ENCODE peak calls at places on chromosomes 12 and 14, in five cellular contexts. S is IMR-90, Q is mesenchymal stem cell, B is neuronal stem cell, K is H1. O is an unnamed sample.
A peak's percentile ranks its signal among the peaks of the same experiment; 100 is the strongest.

GRCh38 chr14:22819191-22819988 is 4.2 kb upstream of the SLC7A7 start:
- DNase-seq in S (peak; percentile 85), B (no peak), Q (peak; percentile 97), K (peak; percentile 68), O (peak; percentile 61)

GRCh38 chr12:57881035-57881973 is 34.8 kb upstream of the CTDSP2 start:
- DNase-seq in S (peak; percentile 71), K (no peak), B (no peak), Q (no peak), O (no peak)

GRCh38 chr12:87200289-87200979 is 828.8 kb downstream of the C12orf50 start:
- DNase-seq in Q (no peak), S (no peak), K (no peak), B (no peak), O (no peak)

GRCh38 chr12:92041742-92042141 is 103.9 kb downstream of the BTG1 start:
- DNase-seq in K (no peak), Q (no peak), S (peak; percentile 33), B (no peak), O (no peak)

GRCh38 chr14:68774771-68775613 is 17.9 kb downstream of the ZFP36L1 start:
- DNase-seq in K (no peak), Q (peak; percentile 82), B (no peak), S (peak; percentile 84), O (peak; percentile 50)

GRCh38 chr12:77062846-77063461 is 2.4 kb downstream of the E2F7 start:
- DNase-seq in K (no peak), Q (peak; percentile 94), B (no peak), S (peak; percentile 87), O (no peak)

GRCh38 chr12:1842183-1842904 is 22.0 kb downstream of the LRTM2 start:
- DNase-seq in S (no peak), Q (no peak), K (peak; percentile 26), B (no peak), O (no peak)

GRCh38 chr12:101939856-101940265 is 62.5 kb downstream of the DRAM1 start:
- DNase-seq in K (peak; percentile 55), B (peak; percentile 68), S (peak; percentile 83), Q (peak; percentile 78), O (peak; percentile 46)

GRCh38 chr12:132124766-132125425 is 19.2 kb downstream of the DDX51 start:
- DNase-seq in S (no peak), B (no peak), K (no peak), Q (no peak), O (no peak)

GRCh38 chr12:45974171-45974719 is 16.1 kb downstream of the SCAF11 start:
- DNase-seq in S (no peak), K (no peak), B (no peak), Q (no peak), O (peak; percentile 85)

GRCh38 chr12:74408601-74409166 is 129.0 kb upstream of the ATXN7L3B start:
- DNase-seq in B (no peak), Q (no peak), K (no peak), S (no peak), O (no peak)

GRCh38 chr12:91099373-91099772 is 11.9 kb downstream of the LUM start:
- DNase-seq in S (no peak), Q (no peak), K (no peak), B (no peak), O (no peak)

GRCh38 chr12:100491104-100491503 is 17.4 kb downstream of the NR1H4 start:
- DNase-seq in K (no peak), B (no peak), Q (no peak), S (no peak), O (no peak)

GRCh38 chr12:80352476-80352875 is 91.6 kb upstream of the PTPRQ start:
- DNase-seq in Q (peak; percentile 19), B (no peak), S (peak; percentile 4), K (no peak), O (no peak)

GRCh38 chr14:98954347-98955000 is 317.5 kb downstream of the BCL11B start:
- DNase-seq in Q (no peak), B (no peak), K (peak; percentile 24), S (no peak), O (no peak)

GRCh38 chr12:91205791-91206190 is 23.2 kb upstream of the DCN start:
- DNase-seq in K (no peak), Q (no peak), S (no peak), B (no peak), O (no peak)

GRCh38 chr12:50508420-50508819 is 3.6 kb downstream of the DIP2B start:
- DNase-seq in K (no peak), B (no peak), Q (no peak), S (no peak), O (peak; percentile 11)

GRCh38 chr12:1799882-1800645 is 20.3 kb upstream of the LRTM2 start:
- DNase-seq in Q (no peak), S (no peak), K (no peak), B (no peak), O (no peak)

GRCh38 chr12:25388216-25388615 is 137.5 kb upstream of the KRAS start:
- DNase-seq in Q (no peak), K (no peak), B (no peak), S (peak; percentile 25), O (no peak)

GRCh38 chr14:91414475-91415342 is 2.9 kb downstream of the CCDC88C start:
- DNase-seq in Q (no peak), B (peak; percentile 65), K (no peak), S (no peak), O (no peak)

GRCh38 chr12:75658826-75659823 is 147.7 kb upstream of the KRR1 start:
- DNase-seq in Q (peak; percentile 81), B (no peak), S (peak; percentile 86), K (no peak), O (peak; percentile 29)

GRCh38 chr14:68928770-68929550 is 50.1 kb downstream of the ACTN1 start:
- DNase-seq in Q (no peak), K (no peak), B (no peak), S (no peak), O (no peak)

GRCh38 chr14:96584199-96584906 is 82.2 kb downstream of the PAPOLA start:
- DNase-seq in Q (peak; percentile 12), S (no peak), B (peak; percentile 61), K (peak; percentile 85), O (peak; percentile 78)

GRCh38 chr12:29299613-29300012 is 81.4 kb downstream of the ERGIC2 start:
- DNase-seq in Q (no peak), K (no peak), S (no peak), B (no peak), O (no peak)

GRCh38 chr14:47044841-47045240 is 393.3 kb upstream of the RPL10L start:
- DNase-seq in Q (peak; percentile 42), B (peak; percentile 11), S (no peak), K (peak; percentile 48), O (no peak)

GRCh38 chr12:88578274-88578673 is 2.0 kb downstream of the KITLG start:
- DNase-seq in K (no peak), B (no peak), Q (no peak), S (no peak), O (no peak)

GRCh38 chr14:50116221-50116956 is at the start of gene VCPKMT:
- DNase-seq in Q (peak; percentile 91), K (peak; percentile 95), S (peak; percentile 86), B (peak; percentile 87), O (peak; percentile 97)
- H4K91ac ChIP-seq in Q (no peak within 1 kb of the TSS), K (peak within 1 kb of the TSS; percentile 76), S (peak within 1 kb of the TSS; percentile 73), B (peak within 1 kb of the TSS; percentile 69), O (peak within 1 kb of the TSS; percentile 81)

DNA sequence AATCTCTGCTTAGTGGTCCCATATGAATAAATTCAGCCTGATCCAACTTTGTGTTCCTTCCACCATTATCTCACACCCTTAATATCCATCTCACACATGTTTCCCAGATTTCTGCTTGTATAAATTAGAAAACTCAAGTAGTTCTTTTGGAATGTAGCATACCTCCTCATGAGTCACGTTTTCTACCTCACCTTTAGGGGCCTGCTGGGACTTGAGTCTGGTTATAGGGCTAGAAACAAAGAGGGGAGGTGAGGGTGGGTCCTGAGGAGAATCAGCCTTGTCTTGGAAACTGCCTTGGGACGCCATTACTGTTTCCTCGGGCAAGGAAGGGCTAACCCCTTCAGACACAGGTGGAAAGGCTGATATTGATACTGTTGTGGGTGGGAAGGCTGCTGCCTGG is 51.1 kb downstream of the EMP1 start:
- DNase-seq in S (no peak), B (no peak), K (no peak), Q (no peak), O (no peak)
- H3K4ac ChIP-seq in S (no peak overlapping the region), B (no peak overlapping the region), K (no peak overlapping the region), Q (no peak overlapping the region), O (no peak overlapping the region)

GRCh38 chr12:7127916-7128626 is 618 bp downstream of the RBP5 start:
- DNase-seq in B (no peak), K (no peak), S (no peak), Q (no peak), O (no peak)
- H3K4me3 ChIP-seq in B (no peak overlapping the region), K (no peak overlapping the region), S (no peak overlapping the region), Q (no peak overlapping the region), O (no peak overlapping the region)

DNA sequence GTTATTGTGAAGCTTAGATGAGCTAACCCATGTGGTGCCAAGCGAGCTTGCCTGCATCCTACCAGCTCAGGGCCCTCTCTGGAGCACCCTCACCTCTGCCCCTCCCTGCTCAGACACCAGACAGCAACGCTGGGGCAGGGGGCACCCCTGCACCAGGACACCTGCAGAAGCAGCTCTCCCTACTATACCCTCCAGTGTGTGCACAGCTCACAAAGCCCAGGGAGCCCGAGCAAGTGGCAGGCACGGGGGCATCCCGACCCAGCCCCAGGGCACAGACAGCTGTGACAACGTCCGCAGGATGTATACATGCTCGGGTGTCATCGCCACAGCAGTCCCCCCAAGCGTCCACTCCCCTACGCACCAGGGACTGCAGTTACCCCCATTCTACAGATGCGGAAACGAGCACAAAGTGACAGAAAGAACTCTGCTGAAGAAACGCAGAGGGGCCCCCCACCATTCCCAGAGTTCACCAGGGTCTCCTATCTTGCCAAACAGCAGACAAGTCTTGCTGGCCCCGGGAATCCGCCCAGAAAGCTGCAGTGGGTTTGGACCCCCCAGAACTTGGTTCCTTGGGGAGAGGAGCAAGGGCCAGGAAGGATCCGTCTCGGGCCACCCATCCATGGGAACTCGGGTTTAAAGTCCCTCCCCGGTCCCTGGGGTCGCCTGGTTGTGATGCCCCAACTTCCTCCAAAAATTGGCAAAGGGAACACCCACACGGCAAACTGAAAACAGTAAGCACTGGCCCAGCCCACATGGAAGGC is 12.1 kb downstream of the NCOR2 start:
- DNase-seq in S (no peak), K (no peak), Q (no peak), B (no peak), O (no peak)
- H4K91ac ChIP-seq in S (no peak overlapping the region), K (no peak overlapping the region), Q (peak overlapping the region; percentile 34), B (no peak overlapping the region), O (no peak overlapping the region)

DNA sequence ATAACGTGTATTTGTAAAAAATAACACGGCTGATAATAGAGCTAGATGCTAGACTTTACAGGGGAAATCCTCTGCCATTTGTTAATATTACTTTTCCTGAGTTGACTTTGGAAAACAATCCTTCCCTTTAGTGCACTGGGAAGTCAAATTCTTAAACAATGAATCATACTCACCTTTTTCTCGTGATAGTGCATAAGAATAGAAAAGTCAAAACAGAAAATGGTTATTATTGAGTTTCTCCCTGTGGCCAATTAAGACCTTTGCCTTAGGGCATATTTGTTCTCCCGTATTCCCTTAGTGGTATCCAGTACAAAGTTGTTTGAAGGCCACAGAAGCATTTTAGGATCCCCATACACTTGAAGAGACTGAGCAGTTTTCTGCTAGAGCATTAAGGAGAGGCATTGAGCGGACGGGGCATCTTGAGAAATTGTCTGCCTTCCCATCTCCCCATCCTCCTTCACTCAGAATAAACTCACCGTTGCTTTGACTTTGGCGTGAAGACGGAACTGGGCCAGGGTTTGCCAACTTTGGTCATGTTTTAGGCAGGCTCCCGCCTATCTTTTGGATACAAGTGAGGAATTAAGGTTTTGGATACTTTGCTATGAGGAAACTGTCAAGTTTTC is 171.3 kb downstream of the TMTC2 start:
- DNase-seq in B (no peak), S (no peak), Q (no peak), K (no peak), O (peak; percentile 4)
- H3K4ac ChIP-seq in B (no peak overlapping the region), S (no peak overlapping the region), Q (no peak overlapping the region), K (peak overlapping the region; percentile 10), O (no peak overlapping the region)

GRCh38 chr12:27772328-27773049 is 7.5 kb upstream of the KLHL42 start:
- DNase-seq in Q (peak; percentile 21), S (peak; percentile 35), B (no peak), K (no peak), O (no peak)
- H3K4me3 ChIP-seq in Q (no peak overlapping the region), S (no peak overlapping the region), B (no peak overlapping the region), K (no peak overlapping the region), O (no peak overlapping the region)